ENCODE peak calls at places on chromosome 6, in four cellular contexts. One of them, this sample, is unnamed.

GRCh38 chr6:166626177-166627038 is 643 bp downstream of the RPS6KA2 start:
- DNase-seq in RPMI7951: no peak
- DNase-seq in stimulated activated CD8-positive, alpha-beta memory T cell treated with anti-CD3 and anti-CD28 coated beads, Interleukin-15, amount 100 ng/mL, for 4 hours: no peak
- DNase-seq in pulmonary artery endothelial cell: no peak
- DNase-seq in this sample: no peak

GRCh38 chr6:170042596-170043118 is 248.2 kb downstream of the DLL1 start:
- DNase-seq in RPMI7951: no peak
- DNase-seq in stimulated activated CD8-positive, alpha-beta memory T cell treated with anti-CD3 and anti-CD28 coated beads, Interleukin-15, amount 100 ng/mL, for 4 hours: no peak
- DNase-seq in pulmonary artery endothelial cell: no peak
- DNase-seq in this sample: no peak

GRCh38 chr6:39938773-39939381 is 4.6 kb upstream of the MOCS1 start:
- DNase-seq in RPMI7951: no peak
- DNase-seq in stimulated activated CD8-positive, alpha-beta memory T cell treated with anti-CD3 and anti-CD28 coated beads, Interleukin-15, amount 100 ng/mL, for 4 hours: no peak
- DNase-seq in pulmonary artery endothelial cell: no peak
- DNase-seq in this sample: no peak

GRCh38 chr6:28580484-28580883 is 54.8 kb downstream of the GPX5 start:
- DNase-seq in RPMI7951: peak
- DNase-seq in stimulated activated CD8-positive, alpha-beta memory T cell treated with anti-CD3 and anti-CD28 coated beads, Interleukin-15, amount 100 ng/mL, for 4 hours: no peak
- DNase-seq in pulmonary artery endothelial cell: no peak
- DNase-seq in this sample: no peak

GRCh38 chr6:155247618-155248017 is 16.2 kb upstream of the CLDN20 start:
- DNase-seq in RPMI7951: peak
- DNase-seq in stimulated activated CD8-positive, alpha-beta memory T cell treated with anti-CD3 and anti-CD28 coated beads, Interleukin-15, amount 100 ng/mL, for 4 hours: no peak
- DNase-seq in pulmonary artery endothelial cell: no peak
- DNase-seq in this sample: peak

GRCh38 chr6:1139155-1139890 is 172.6 kb upstream of the FOXQ1 start:
- DNase-seq in RPMI7951: no peak
- DNase-seq in stimulated activated CD8-positive, alpha-beta memory T cell treated with anti-CD3 and anti-CD28 coated beads, Interleukin-15, amount 100 ng/mL, for 4 hours: no peak
- DNase-seq in pulmonary artery endothelial cell: no peak
- DNase-seq in this sample: no peak

GRCh38 chr6:7087491-7087979 is 20.2 kb upstream of the RREB1 start:
- DNase-seq in RPMI7951: no peak
- DNase-seq in stimulated activated CD8-positive, alpha-beta memory T cell treated with anti-CD3 and anti-CD28 coated beads, Interleukin-15, amount 100 ng/mL, for 4 hours: no peak
- DNase-seq in pulmonary artery endothelial cell: no peak
- DNase-seq in this sample: no peak

GRCh38 chr6:44135875-44136274 is 8.5 kb downstream of the TMEM63B start:
- DNase-seq in RPMI7951: no peak
- DNase-seq in stimulated activated CD8-positive, alpha-beta memory T cell treated with anti-CD3 and anti-CD28 coated beads, Interleukin-15, amount 100 ng/mL, for 4 hours: no peak
- DNase-seq in pulmonary artery endothelial cell: no peak
- DNase-seq in this sample: no peak

GRCh38 chr6:4397307-4397706 is 261.9 kb upstream of the ECI2 start:
- DNase-seq in RPMI7951: no peak
- DNase-seq in stimulated activated CD8-positive, alpha-beta memory T cell treated with anti-CD3 and anti-CD28 coated beads, Interleukin-15, amount 100 ng/mL, for 4 hours: no peak
- DNase-seq in pulmonary artery endothelial cell: no peak
- DNase-seq in this sample: no peak

GRCh38 chr6:73579389-73579788 is 58.6 kb upstream of the EEF1A1 start:
- DNase-seq in RPMI7951: peak
- DNase-seq in stimulated activated CD8-positive, alpha-beta memory T cell treated with anti-CD3 and anti-CD28 coated beads, Interleukin-15, amount 100 ng/mL, for 4 hours: no peak
- DNase-seq in pulmonary artery endothelial cell: no peak
- DNase-seq in this sample: no peak

GRCh38 chr6:16338577-16339262 is 100.3 kb downstream of the GMPR start:
- DNase-seq in RPMI7951: peak
- DNase-seq in stimulated activated CD8-positive, alpha-beta memory T cell treated with anti-CD3 and anti-CD28 coated beads, Interleukin-15, amount 100 ng/mL, for 4 hours: no peak
- DNase-seq in pulmonary artery endothelial cell: peak
- DNase-seq in this sample: peak

GRCh38 chr6:12160350-12160749 is 129.8 kb upstream of the EDN1 start:
- DNase-seq in RPMI7951: peak
- DNase-seq in stimulated activated CD8-positive, alpha-beta memory T cell treated with anti-CD3 and anti-CD28 coated beads, Interleukin-15, amount 100 ng/mL, for 4 hours: no peak
- DNase-seq in pulmonary artery endothelial cell: peak
- DNase-seq in this sample: peak